ENCODE peak calls at places on chromosome 13, in five cellular contexts. X is uterus, H is IMR-90, W is K562, P is A549. E is an unnamed sample.

GRCh38 chr13:29909975-29910674 is 59.7 kb upstream of the UBL3 start:
- DNase-seq in P (no peak), H (peak), X (no peak), W (no peak), E (no peak)

GRCh38 chr13:98994896-98995295 is 17.0 kb upstream of the DOCK9 start:
- DNase-seq in W (no peak), H (no peak), X (no peak), P (no peak), E (no peak)

GRCh38 chr13:70380809-70381208 is 272.6 kb upstream of the KLHL1 start:
- DNase-seq in H (no peak), W (no peak), P (no peak), X (no peak), E (no peak)

GRCh38 chr13:25463496-25463895 is 91.7 kb downstream of the ATP8A2 start:
- DNase-seq in W (no peak), H (peak), P (no peak), X (no peak), E (no peak)

GRCh38 chr13:94209110-94209509 is 270.4 kb downstream of the DCT start:
- DNase-seq in P (no peak), H (no peak), W (no peak), X (no peak), E (no peak)

GRCh38 chr13:110127986-110128511 is 178.9 kb downstream of the COL4A1 start:
- DNase-seq in H (peak), X (no peak), W (no peak), P (no peak), E (no peak)

GRCh38 chr13:69912576-69913074 is 195.0 kb upstream of the ATXN8OS start:
- DNase-seq in H (no peak), W (no peak), X (no peak), P (no peak), E (no peak)

GRCh38 chr13:45417790-45418534 is at the start of gene SLC25A30:
- DNase-seq in P (peak), H (peak), X (peak), W (peak), E (peak)

GRCh38 chr13:100721885-100722512 is 47.4 kb upstream of the TMTC4 start:
- DNase-seq in X (no peak), W (peak), H (peak), P (peak), E (no peak)

GRCh38 chr13:25887962-25888655 is 163.7 kb downstream of the SHISA2 start:
- DNase-seq in W (no peak), X (no peak), P (no peak), H (no peak), E (no peak)

GRCh38 chr13:108974686-108975085 is 345.3 kb downstream of the MYO16 start:
- DNase-seq in P (no peak), H (no peak), W (no peak), X (no peak), E (no peak)

GRCh38 chr13:23617551-23618014 is 47.4 kb downstream of the TNFRSF19 start:
- DNase-seq in P (no peak), X (no peak), H (peak), W (no peak), E (no peak)

GRCh38 chr13:50370303-50370950 is 355.2 kb downstream of the KCNRG start:
- DNase-seq in H (no peak), W (no peak), X (no peak), P (no peak), E (no peak)

GRCh38 chr13:25860862-25861261 is 191.0 kb downstream of the SHISA2 start:
- DNase-seq in X (no peak), H (peak), P (no peak), W (no peak), E (no peak)

GRCh38 chr13:38180100-38180499 is 169.6 kb upstream of the UFM1 start:
- DNase-seq in W (no peak), P (no peak), X (no peak), H (peak), E (no peak)

GRCh38 chr13:114043421-114044053 is 69.7 kb upstream of the C13orf46 start:
- DNase-seq in X (peak), H (peak), P (peak), W (no peak), E (peak)

GRCh38 chr13:60974296-60974695 is 441.4 kb downstream of the PCDH20 start:
- DNase-seq in P (no peak), W (no peak), X (no peak), H (no peak), E (no peak)

GRCh38 chr13:75826391-75826790 is 190.3 kb downstream of the LMO7 start:
- DNase-seq in H (no peak), P (no peak), W (no peak), X (no peak), E (no peak)

GRCh38 chr13:83221813-83222241 is 660.4 kb downstream of the SLITRK1 start:
- DNase-seq in X (no peak), H (peak), P (no peak), W (no peak), E (no peak)

GRCh38 chr13:73499685-73500084 is 440.9 kb downstream of the KLF5 start:
- DNase-seq in H (no peak), W (no peak), P (no peak), X (no peak), E (no peak)

GRCh38 chr13:39353988-39354387 is 249.0 kb downstream of the LHFPL6 start:
- DNase-seq in P (no peak), H (peak), X (no peak), W (no peak), E (no peak)

GRCh38 chr13:38667526-38668094 is 19.3 kb upstream of the FREM2 start:
- DNase-seq in P (no peak), W (no peak), H (no peak), X (no peak), E (no peak)

GRCh38 chr13:109146912-109147624 is 517.7 kb downstream of the MYO16 start:
- DNase-seq in H (peak), X (no peak), P (peak), W (no peak), E (no peak)

GRCh38 chr13:25771641-25772478 is 280.0 kb downstream of the SHISA2 start:
- DNase-seq in W (no peak), X (no peak), H (no peak), P (no peak), E (no peak)

GRCh38 chr13:99385161-99385560 is 78.0 kb upstream of the GPR183 start:
- DNase-seq in H (no peak), X (no peak), W (no peak), P (no peak), E (no peak)

GRCh38 chr13:84844473-84844872 is 954.7 kb downstream of the SLITRK6 start:
- DNase-seq in X (no peak), P (peak), H (no peak), W (no peak), E (no peak)

GRCh38 chr13:29587645-29588044 is 7.8 kb downstream of the SLC7A1 start:
- DNase-seq in H (peak), W (no peak), X (no peak), P (no peak), E (no peak)

GRCh38 chr13:53004605-53005004 is 24.0 kb upstream of the OLFM4 start:
- DNase-seq in H (no peak), P (no peak), X (no peak), W (no peak), E (no peak)

GRCh38 chr13:40102854-40103253 is 447.4 kb downstream of the COG6 start:
- DNase-seq in P (peak), H (peak), W (no peak), X (peak), E (no peak)

DNA sequence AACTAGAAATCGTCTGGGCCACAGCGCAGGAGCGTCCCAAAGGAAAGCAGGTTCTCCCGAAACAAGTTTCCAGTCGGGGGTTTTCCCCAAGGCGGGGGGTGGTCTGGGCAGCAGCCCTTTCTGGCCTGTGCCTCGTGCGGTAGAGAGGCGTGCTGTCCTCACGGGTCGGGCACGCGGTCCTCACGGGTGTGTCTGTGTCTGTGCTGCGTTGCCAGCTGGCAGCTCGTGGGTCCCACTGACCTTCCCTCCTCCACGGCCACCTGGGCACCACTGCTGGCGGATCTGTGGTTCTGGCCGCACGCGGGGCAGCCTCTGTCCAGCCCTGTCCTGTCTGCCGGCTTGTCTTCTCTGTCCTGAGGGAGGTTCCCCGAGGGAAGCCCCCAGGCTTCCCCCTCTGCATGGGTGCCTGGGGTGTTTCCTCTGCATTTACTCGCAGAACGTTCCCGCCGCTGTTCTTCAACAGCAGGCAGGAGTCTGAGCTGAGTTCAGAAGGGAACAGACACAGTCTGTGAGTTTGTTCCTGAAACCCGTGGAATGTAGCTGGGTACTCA is 98.2 kb upstream of the MCF2L start:
- DNase-seq in H (no peak), P (no peak), W (no peak), X (no peak), E (no peak)
- TF ChIP-seq POLR2A in H (no peak), P (no peak), W (no peak), X (no peak), E (no peak)

DNA sequence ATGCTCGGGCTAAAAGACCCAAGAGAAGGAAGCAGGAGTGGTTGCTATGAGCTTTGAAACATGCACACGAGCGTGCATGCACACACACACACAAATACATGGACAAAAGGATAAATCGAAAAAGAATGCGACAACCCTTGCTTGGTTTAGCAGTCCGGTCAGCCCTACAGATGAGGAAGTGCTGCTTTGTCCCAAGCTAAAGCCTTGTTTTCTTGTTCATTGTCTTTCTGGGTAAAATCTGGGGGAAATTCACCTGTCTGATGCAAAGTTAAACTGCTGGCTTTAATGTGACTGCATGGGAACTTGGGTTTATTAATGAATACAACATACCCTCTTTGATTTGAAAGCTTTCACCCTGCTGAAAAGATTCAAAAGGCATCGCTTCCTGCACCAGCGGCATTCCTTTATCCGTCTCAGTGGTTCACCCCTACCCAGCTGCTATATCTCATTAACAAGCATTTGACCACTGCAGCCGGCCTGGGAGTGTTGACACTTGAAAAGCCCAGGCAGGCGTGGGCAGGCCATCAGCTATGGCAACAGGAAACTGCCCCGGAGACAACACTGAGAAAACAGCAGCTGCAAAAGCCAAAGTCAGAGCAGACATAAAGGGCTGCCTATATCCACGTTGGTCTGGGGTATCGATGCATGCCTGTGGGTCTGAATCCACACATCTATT is 301.7 kb downstream of the NDFIP2 start:
- DNase-seq in H (peak), X (no peak), W (no peak), P (no peak), E (peak)
- H3K27ac ChIP-seq in H (peak), X (no peak), W (no peak), P (no peak), E (peak)

DNA sequence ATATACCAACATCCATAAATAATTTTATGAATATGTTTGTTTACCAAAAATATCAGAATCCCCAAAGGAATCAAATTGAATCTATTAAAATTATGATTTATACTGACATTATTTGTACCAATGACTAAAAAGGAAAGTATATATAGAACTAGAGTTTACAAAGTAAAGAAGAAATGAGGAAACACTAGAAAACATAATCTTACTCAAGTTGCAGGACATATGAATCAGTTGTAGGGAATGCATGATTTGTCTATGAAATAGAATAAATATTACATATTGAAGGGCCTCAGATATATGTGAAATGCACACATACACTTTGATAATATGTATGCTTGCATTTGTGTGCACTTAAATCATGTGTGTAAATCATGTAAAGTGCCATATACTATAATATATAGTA is 1466.4 kb downstream of the EFNB2 start:
- DNase-seq in W (no peak), H (peak), X (no peak), P (no peak), E (no peak)
- TF ChIP-seq POLR2A in W (no peak), H (no peak), X (no peak), P (no peak), E (no peak)

DNA sequence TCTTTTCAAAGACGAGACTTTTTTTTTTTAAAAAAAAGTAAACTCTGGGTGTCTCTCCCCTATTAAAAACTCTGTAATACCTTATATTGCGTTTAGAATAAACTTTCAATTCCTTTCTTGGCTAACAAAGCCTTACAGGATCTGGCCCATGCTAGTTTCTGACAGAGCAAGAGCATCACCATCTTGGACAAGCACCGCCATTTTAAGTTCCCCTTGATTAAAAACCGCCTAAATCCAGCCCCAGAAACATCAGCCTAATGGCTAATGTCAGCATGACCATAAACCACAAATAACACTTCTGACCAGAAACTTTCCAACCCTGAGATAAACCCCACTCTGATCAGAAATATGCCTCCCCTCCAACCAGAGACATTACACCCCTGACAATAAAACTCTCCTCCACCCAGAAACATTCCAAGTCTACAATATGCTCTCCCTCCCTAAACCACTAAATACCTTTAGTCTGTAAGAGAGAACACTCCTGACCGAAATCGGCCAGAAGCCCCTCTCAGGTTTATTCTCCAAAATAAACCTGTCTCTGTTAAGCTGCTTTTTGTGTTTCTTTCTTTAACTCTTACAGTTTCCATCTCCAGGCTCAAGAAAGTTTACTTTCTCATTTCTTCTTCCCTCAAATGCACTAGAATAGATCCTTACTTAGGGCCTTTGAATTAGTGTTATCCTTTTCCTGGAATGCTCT is 1.6 kb upstream of the AKAP11 start:
- DNase-seq in P (no peak), W (no peak), H (no peak), X (no peak), E (no peak)
- H3K27ac ChIP-seq in P (peak), W (no peak), H (no peak), X (no peak), E (no peak)

E was measured in tibial nerve.